ENCODE peak calls at places on chromosomes 11 and 22, in ten cellular contexts. Y is H9; S is CD4-positive, CD25-positive, alpha-beta regulatory T cell; P is adrenal gland; D is mammary epithelial cell; N is heart left ventricle; K is CD4-positive, alpha-beta T cell; Z is esophagus muscularis mucosa; C is heart right ventricle; L is SK-N-SH. A is an unnamed sample.

GRCh38 chr11:9029477-9029876 is 25.7 kb upstream of the NRIP3 start:
- DNase-seq in N (no peak), C (no peak), Z (no peak), Y (no peak), K (no peak), P (no peak), L (no peak), D (no peak), S (no peak), A (no peak)

GRCh38 chr11:69317401-69318092 is 23.6 kb downstream of the MYEOV start:
- DNase-seq in Z (no peak), P (no peak), C (no peak), L (no peak), K (no peak), N (no peak), S (no peak), Y (no peak), D (no peak), A (peak; percentile 52)

GRCh38 chr11:1165256-1166041 is 7.7 kb downstream of the MUC5AC start:
- DNase-seq in Y (no peak), L (peak; percentile 30), C (no peak), K (no peak), S (no peak), D (no peak), N (peak; percentile 12), P (no peak), Z (no peak), A (no peak)

GRCh38 chr22:36808611-36809344 is 8.1 kb downstream of the PVALB start:
- DNase-seq in C (no peak), K (no peak), L (no peak), P (no peak), D (no peak), Y (no peak), Z (no peak), N (no peak), S (no peak), A (no peak)

GRCh38 chr22:38756631-38757463 is 1.0 kb upstream of the SUN2 start:
- DNase-seq in Z (no peak), Y (no peak), K (no peak), C (no peak), D (no peak), S (peak; percentile 32), L (no peak), P (no peak), N (peak; percentile 34), A (no peak)

GRCh38 chr11:30245621-30246020 is 14.8 kb downstream of the FSHB start:
- DNase-seq in N (no peak), S (no peak), C (no peak), L (no peak), Y (no peak), Z (no peak), P (no peak), D (no peak), K (no peak), A (peak; percentile 5)

GRCh38 chr22:49788492-49788891 is 39.2 kb downstream of the BRD1 start:
- DNase-seq in S (no peak), D (no peak), Y (no peak), C (peak; percentile 76), N (peak; percentile 87), L (no peak), P (peak; percentile 77), K (no peak), Z (no peak), A (peak; percentile 29)

GRCh38 chr11:107770546-107770945 is 58.7 kb upstream of the SLN start:
- DNase-seq in K (no peak), D (no peak), C (no peak), Y (no peak), L (no peak), P (no peak), Z (peak; percentile 62), N (no peak), S (no peak), A (peak; percentile 6)

GRCh38 chr22:33105501-33105911 is 47.3 kb upstream of the SYN3 start:
- DNase-seq in N (no peak), K (no peak), D (peak; percentile 75), P (no peak), C (no peak), Y (no peak), L (no peak), Z (no peak), S (no peak), A (peak; percentile 17)

GRCh38 chr22:30372915-30373314 is 14.3 kb downstream of the RNF215 start:
- DNase-seq in N (no peak), Z (no peak), Y (no peak), S (no peak), D (no peak), C (no peak), L (no peak), P (no peak), K (no peak), A (no peak)

GRCh38 chr11:57493507-57494503 is 21.7 kb downstream of the SLC43A1 start:
- DNase-seq in Z (no peak), Y (peak; percentile 94), K (peak; percentile 73), S (peak; percentile 71), N (peak; percentile 57), P (no peak), C (no peak), D (peak; percentile 51), L (peak; percentile 78), A (peak; percentile 43)

GRCh38 chr11:58530236-58530635 is 22.3 kb upstream of the OR5B21 start:
- DNase-seq in C (no peak), K (peak; percentile 52), L (no peak), S (peak; percentile 57), Y (no peak), D (no peak), Z (no peak), P (no peak), N (no peak), A (no peak)

GRCh38 chr11:16169541-16169940 is 186.8 kb downstream of the SOX6 start:
- DNase-seq in S (no peak), Z (no peak), N (no peak), L (no peak), K (no peak), Y (no peak), C (no peak), D (no peak), P (no peak), A (no peak)

GRCh38 chr11:93541154-93541553 is 2.0 kb downstream of the SMCO4 start:
- DNase-seq in D (no peak), Y (no peak), K (no peak), P (no peak), N (no peak), L (no peak), S (no peak), Z (no peak), C (no peak), A (no peak)

GRCh38 chr11:65736810-65737209 is 16.2 kb upstream of the RNASEH2C start:
- DNase-seq in Y (no peak), C (no peak), P (no peak), N (no peak), D (no peak), L (no peak), Z (no peak), S (no peak), K (no peak), A (no peak)

GRCh38 chr11:126963603-126964353 is 36.8 kb downstream of the KIRREL3 start:
- DNase-seq in L (no peak), S (no peak), P (no peak), N (no peak), C (no peak), Z (no peak), D (peak; percentile 88), Y (no peak), K (no peak), A (no peak)

DNA sequence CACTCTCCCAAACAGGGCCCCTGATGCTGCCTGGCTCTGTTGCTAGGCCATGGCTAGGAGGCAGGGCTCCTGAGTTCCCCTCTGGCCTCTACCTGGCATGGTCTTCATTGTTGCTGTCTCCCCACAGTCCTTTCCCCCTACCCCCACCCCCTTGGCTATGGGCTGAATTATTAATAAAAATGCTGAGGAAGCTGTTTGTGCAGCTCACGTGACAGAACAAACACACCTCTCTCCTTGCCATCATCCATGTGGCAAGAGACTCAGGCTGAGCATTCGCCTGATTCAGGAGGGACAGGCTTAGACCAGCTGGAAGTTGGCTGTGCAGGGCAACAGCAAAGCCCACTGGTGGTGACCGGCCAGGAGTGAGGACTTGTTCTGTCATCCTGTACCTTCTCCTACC is 4.2 kb upstream of the SYT7 start:
- DNase-seq in L (no peak), C (no peak), Z (no peak), P (no peak), K (no peak), N (no peak), D (no peak), S (no peak), Y (no peak), A (no peak)
- H3K27me3 ChIP-seq in L (peaks cover 30% of the 10 kb centered on the region), C (no peaks in the 10 kb centered on the region), Z (peaks cover 26% of the 10 kb centered on the region), P (peaks cover 9% of the 10 kb centered on the region), K (peaks cover 3% of the 10 kb centered on the region), N (no peaks in the 10 kb centered on the region), D (peaks cover 3% of the 10 kb centered on the region), S (peaks cover 13% of the 10 kb centered on the region), Y (peaks cover 4% of the 10 kb centered on the region), A (peaks cover 25% of the 10 kb centered on the region)

DNA sequence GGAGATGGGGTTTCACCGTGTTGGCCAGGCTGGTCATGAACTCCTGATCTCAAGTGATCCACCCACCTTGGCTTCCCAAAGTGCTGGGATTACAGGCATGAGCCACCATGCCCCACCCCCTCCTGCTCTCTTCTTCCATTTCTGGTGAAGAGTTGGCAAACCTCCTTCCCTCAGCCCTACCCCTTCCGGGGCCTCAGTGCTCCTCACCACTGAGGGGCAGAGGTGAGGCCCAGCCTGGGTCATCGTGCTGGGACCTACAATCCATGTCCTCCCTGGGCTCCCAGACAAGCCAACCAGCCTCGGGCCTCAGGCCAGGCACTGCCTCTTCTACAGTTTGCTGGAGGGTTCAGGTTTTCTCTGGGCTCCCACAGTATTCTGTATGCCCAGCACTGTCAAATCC is 14.8 kb upstream of the TPBGL start:
- DNase-seq in Z (no peak), N (no peak), S (no peak), L (no peak), C (no peak), P (no peak), Y (no peak), K (no peak), D (no peak), A (no peak)
- H3K27me3 ChIP-seq in Z (peaks cover 6% of the 10 kb centered on the region), N (no peaks in the 10 kb centered on the region), S (no peaks in the 10 kb centered on the region), L (peaks cover 5% of the 10 kb centered on the region), C (no peaks in the 10 kb centered on the region), P (no peaks in the 10 kb centered on the region), Y (no peaks in the 10 kb centered on the region), K (no peaks in the 10 kb centered on the region), D (no peaks in the 10 kb centered on the region), A (no peaks in the 10 kb centered on the region)

DNA sequence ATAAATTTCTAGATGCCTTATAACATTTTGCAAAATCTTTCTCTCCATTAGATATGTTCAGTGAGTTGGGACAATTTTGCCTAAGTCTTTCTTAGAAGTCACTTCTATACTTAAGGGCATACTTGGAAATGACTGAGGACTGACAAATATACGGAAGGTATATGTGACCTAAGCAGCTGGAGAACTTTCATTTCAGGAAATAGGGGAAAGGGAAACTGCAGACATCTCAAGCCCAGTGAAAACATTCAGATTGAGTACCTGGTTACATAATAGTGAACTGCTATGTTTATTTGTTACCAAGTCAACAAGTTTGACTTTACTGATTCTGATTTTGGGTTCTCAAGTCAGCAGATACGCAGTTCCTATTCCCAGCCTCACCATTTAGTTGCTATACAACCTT is 1173.9 kb downstream of the LRRC4C start:
- DNase-seq in S (no peak), D (no peak), K (no peak), P (no peak), C (no peak), N (no peak), Z (no peak), L (no peak), Y (no peak), A (no peak)
- H3K27me3 ChIP-seq in S (no peaks in the 10 kb centered on the region), D (no peaks in the 10 kb centered on the region), K (no peaks in the 10 kb centered on the region), P (no peaks in the 10 kb centered on the region), C (no peaks in the 10 kb centered on the region), N (no peaks in the 10 kb centered on the region), Z (peaks cover 8% of the 10 kb centered on the region), L (no peaks in the 10 kb centered on the region), Y (peaks cover 1% of the 10 kb centered on the region), A (peaks cover 1% of the 10 kb centered on the region)

GRCh38 chr11:19770277-19770676 is 57.6 kb downstream of the NAV2 start:
- DNase-seq in D (no peak), Y (no peak), K (no peak), C (no peak), N (no peak), Z (no peak), S (no peak), L (no peak), P (no peak), A (no peak)
- H3K27me3 ChIP-seq in D (no peaks in the 10 kb centered on the region), Y (no peaks in the 10 kb centered on the region), K (peaks cover 13% of the 10 kb centered on the region), C (no peaks in the 10 kb centered on the region), N (no peaks in the 10 kb centered on the region), Z (no peaks in the 10 kb centered on the region), S (peaks cover 8% of the 10 kb centered on the region), L (no peaks in the 10 kb centered on the region), P (no peaks in the 10 kb centered on the region), A (peaks cover 80% of the 10 kb centered on the region)

A was measured in cardiac muscle cell.